ENCODE peak calls at places on chromosomes 7 and 10, in five cellular contexts. O is Karpas-422, F is body of pancreas, D is foreskin fibroblast, I is NCI-H187 treated with DMSO at 0.1 percent for 48 hours. L is an unnamed sample.

GRCh38 chr10:28533571-28534304 is 820 bp downstream of the WAC start:
- DNase-seq in O (peak; percentile 80), F (peak; percentile 67), D (peak; percentile 23), I (no peak), L (peak; percentile 8)

GRCh38 chr10:58952747-58953466 is 223.5 kb upstream of the PHYHIPL start:
- DNase-seq in O (peak; percentile 71), F (peak; percentile 67), D (no peak), I (no peak), L (peak; percentile 43)

GRCh38 chr7:78038465-78039080 is 240.0 kb downstream of the PHTF2 start:
- DNase-seq in O (no peak), F (no peak), D (no peak), I (no peak), L (no peak)

GRCh38 chr10:6133331-6134098 is 44.7 kb downstream of the RBM17 start:
- DNase-seq in O (no peak), F (no peak), D (no peak), I (no peak), L (no peak)

GRCh38 chr10:130022501-130023299 is 58.6 kb upstream of the EBF3 start:
- DNase-seq in O (no peak), F (peak; percentile 22), D (peak; percentile 89), I (no peak), L (peak; percentile 44)

GRCh38 chr7:919114-919442 is 35.4 kb downstream of the ADAP1 start:
- DNase-seq in O (no peak), F (no peak), D (no peak), I (no peak), L (no peak)

GRCh38 chr7:120308171-120308570 is 35.2 kb downstream of the KCND2 start:
- DNase-seq in O (no peak), F (no peak), D (no peak), I (no peak), L (no peak)

GRCh38 chr10:26437637-26438461 is at the start of gene APBB1IP:
- DNase-seq in O (peak; percentile 97), F (peak; percentile 80), D (no peak), I (no peak), L (peak; percentile 1)

GRCh38 chr10:6408799-6409198 is 171.3 kb downstream of the PRKCQ start:
- DNase-seq in O (no peak), F (no peak), D (no peak), I (no peak), L (no peak)

GRCh38 chr10:23516530-23516929 is 77.7 kb downstream of the OTUD1 start:
- DNase-seq in O (no peak), F (peak; percentile 13), D (no peak), I (no peak), L (peak; percentile 0)

GRCh38 chr7:71325151-71325550 is 193.2 kb downstream of the GALNT17 start:
- DNase-seq in O (no peak), F (no peak), D (no peak), I (no peak), L (no peak)

GRCh38 chr7:322111-322671 is 32.2 kb downstream of the FOXL3 start:
- DNase-seq in O (peak; percentile 87), F (peak; percentile 82), D (no peak), I (no peak), L (no peak)

GRCh38 chr10:74177140-74177677 is 26.2 kb downstream of the ADK start:
- DNase-seq in O (peak; percentile 72), F (peak; percentile 60), D (no peak), I (no peak), L (no peak)

GRCh38 chr7:81887098-81887497 is 117.3 kb upstream of the HGF start:
- DNase-seq in O (no peak), F (no peak), D (no peak), I (peak; percentile 32), L (no peak)

GRCh38 chr10:30827531-30828120 is 198.1 kb upstream of the LYZL2 start:
- DNase-seq in O (no peak), F (no peak), D (peak; percentile 74), I (no peak), L (peak; percentile 85)

GRCh38 chr10:78933828-78934227 is 134.9 kb upstream of the ZMIZ1 start:
- DNase-seq in O (no peak), F (no peak), D (no peak), I (no peak), L (no peak)